ENCODE peak calls at places on chromosomes 16 and 17, in nine cellular contexts. One of them, this sample, is unnamed.
A peak's percentile ranks its signal among the peaks of the same experiment; 100 is the strongest.

GRCh38 chr17:79865351-79866210 is 26.3 kb upstream of the CBX4 start:
- DNase-seq in renal cortical epithelial cell: no peak
- DNase-seq in effector memory CD4-positive, alpha-beta T cell: no peak
- DNase-seq in NCI-H2171 treated with DMSO at 0.1 percent for 48 hours: no peak
- DNase-seq in NCI-H1105: no peak
- DNase-seq in T follicular helper cell: no peak
- DNase-seq in naive thymus-derived CD8-positive, alpha-beta T cell: no peak
- DNase-seq in ovary: no peak
- DNase-seq in nephron progenitor cell: no peak
- DNase-seq in this sample: no peak

GRCh38 chr16:57576429-57576870 is 34.0 kb downstream of the ADGRG5 start:
- DNase-seq in renal cortical epithelial cell: peak; percentile 51
- DNase-seq in effector memory CD4-positive, alpha-beta T cell: peak; percentile 52
- DNase-seq in NCI-H2171 treated with DMSO at 0.1 percent for 48 hours: peak; percentile 62
- DNase-seq in NCI-H1105: peak; percentile 30
- DNase-seq in T follicular helper cell: peak; percentile 62
- DNase-seq in naive thymus-derived CD8-positive, alpha-beta T cell: peak; percentile 74
- DNase-seq in ovary: peak; percentile 77
- DNase-seq in nephron progenitor cell: peak; percentile 86
- DNase-seq in this sample: peak; percentile 86

GRCh38 chr16:29148867-29149272 is 164.0 kb downstream of the LAT start:
- DNase-seq in renal cortical epithelial cell: no peak
- DNase-seq in effector memory CD4-positive, alpha-beta T cell: peak; percentile 77
- DNase-seq in NCI-H2171 treated with DMSO at 0.1 percent for 48 hours: no peak
- DNase-seq in NCI-H1105: no peak
- DNase-seq in T follicular helper cell: peak; percentile 73
- DNase-seq in naive thymus-derived CD8-positive, alpha-beta T cell: peak; percentile 75
- DNase-seq in ovary: no peak
- DNase-seq in nephron progenitor cell: no peak
- DNase-seq in this sample: no peak

GRCh38 chr16:53714080-53715050 is 10.4 kb downstream of the FTO start:
- DNase-seq in renal cortical epithelial cell: no peak
- DNase-seq in effector memory CD4-positive, alpha-beta T cell: no peak
- DNase-seq in NCI-H2171 treated with DMSO at 0.1 percent for 48 hours: peak; percentile 39
- DNase-seq in NCI-H1105: peak; percentile 73
- DNase-seq in T follicular helper cell: no peak
- DNase-seq in naive thymus-derived CD8-positive, alpha-beta T cell: no peak
- DNase-seq in ovary: no peak
- DNase-seq in nephron progenitor cell: no peak
- DNase-seq in this sample: no peak

GRCh38 chr17:68843522-68843921 is 111.7 kb downstream of the ABCA8 start:
- DNase-seq in renal cortical epithelial cell: no peak
- DNase-seq in effector memory CD4-positive, alpha-beta T cell: no peak
- DNase-seq in NCI-H2171 treated with DMSO at 0.1 percent for 48 hours: no peak
- DNase-seq in NCI-H1105: no peak
- DNase-seq in T follicular helper cell: no peak
- DNase-seq in naive thymus-derived CD8-positive, alpha-beta T cell: no peak
- DNase-seq in ovary: no peak
- DNase-seq in nephron progenitor cell: no peak
- DNase-seq in this sample: no peak

GRCh38 chr17:39666601-39667261 is 1.5 kb upstream of the PNMT start:
- DNase-seq in renal cortical epithelial cell: no peak
- DNase-seq in effector memory CD4-positive, alpha-beta T cell: no peak
- DNase-seq in NCI-H2171 treated with DMSO at 0.1 percent for 48 hours: no peak
- DNase-seq in NCI-H1105: no peak
- DNase-seq in T follicular helper cell: no peak
- DNase-seq in naive thymus-derived CD8-positive, alpha-beta T cell: no peak
- DNase-seq in ovary: no peak
- DNase-seq in nephron progenitor cell: no peak
- DNase-seq in this sample: no peak

GRCh38 chr16:74275031-74275636 is 21.5 kb upstream of the PSMD7 start:
- DNase-seq in renal cortical epithelial cell: peak; percentile 19
- DNase-seq in effector memory CD4-positive, alpha-beta T cell: no peak
- DNase-seq in NCI-H2171 treated with DMSO at 0.1 percent for 48 hours: peak; percentile 32
- DNase-seq in NCI-H1105: no peak
- DNase-seq in T follicular helper cell: no peak
- DNase-seq in naive thymus-derived CD8-positive, alpha-beta T cell: no peak
- DNase-seq in ovary: no peak
- DNase-seq in nephron progenitor cell: no peak
- DNase-seq in this sample: no peak

GRCh38 chr16:11367483-11367906 is 22.2 kb downstream of the RMI2 start:
- DNase-seq in renal cortical epithelial cell: no peak
- DNase-seq in effector memory CD4-positive, alpha-beta T cell: no peak
- DNase-seq in NCI-H2171 treated with DMSO at 0.1 percent for 48 hours: no peak
- DNase-seq in NCI-H1105: no peak
- DNase-seq in T follicular helper cell: no peak
- DNase-seq in naive thymus-derived CD8-positive, alpha-beta T cell: no peak
- DNase-seq in ovary: no peak
- DNase-seq in nephron progenitor cell: no peak
- DNase-seq in this sample: no peak

GRCh38 chr16:6804461-6804860 is 528.2 kb upstream of the RBFOX1 start:
- DNase-seq in renal cortical epithelial cell: no peak
- DNase-seq in effector memory CD4-positive, alpha-beta T cell: no peak
- DNase-seq in NCI-H2171 treated with DMSO at 0.1 percent for 48 hours: no peak
- DNase-seq in NCI-H1105: no peak
- DNase-seq in T follicular helper cell: no peak
- DNase-seq in naive thymus-derived CD8-positive, alpha-beta T cell: no peak
- DNase-seq in ovary: no peak
- DNase-seq in nephron progenitor cell: no peak
- DNase-seq in this sample: no peak

GRCh38 chr16:82846806-82847205 is 220.0 kb downstream of the CDH13 start:
- DNase-seq in renal cortical epithelial cell: no peak
- DNase-seq in effector memory CD4-positive, alpha-beta T cell: no peak
- DNase-seq in NCI-H2171 treated with DMSO at 0.1 percent for 48 hours: no peak
- DNase-seq in NCI-H1105: no peak
- DNase-seq in T follicular helper cell: no peak
- DNase-seq in naive thymus-derived CD8-positive, alpha-beta T cell: no peak
- DNase-seq in ovary: no peak
- DNase-seq in nephron progenitor cell: no peak
- DNase-seq in this sample: no peak

GRCh38 chr17:74603032-74603635 is 11.1 kb upstream of the CD300LD start:
- DNase-seq in renal cortical epithelial cell: no peak
- DNase-seq in effector memory CD4-positive, alpha-beta T cell: no peak
- DNase-seq in NCI-H2171 treated with DMSO at 0.1 percent for 48 hours: no peak
- DNase-seq in NCI-H1105: no peak
- DNase-seq in T follicular helper cell: no peak
- DNase-seq in naive thymus-derived CD8-positive, alpha-beta T cell: no peak
- DNase-seq in ovary: no peak
- DNase-seq in nephron progenitor cell: no peak
- DNase-seq in this sample: no peak

GRCh38 chr17:71084219-71084618 is 914.9 kb downstream of the KCNJ2 start:
- DNase-seq in renal cortical epithelial cell: peak; percentile 11
- DNase-seq in effector memory CD4-positive, alpha-beta T cell: no peak
- DNase-seq in NCI-H2171 treated with DMSO at 0.1 percent for 48 hours: peak; percentile 9
- DNase-seq in NCI-H1105: peak; percentile 11
- DNase-seq in T follicular helper cell: no peak
- DNase-seq in naive thymus-derived CD8-positive, alpha-beta T cell: no peak
- DNase-seq in ovary: no peak
- DNase-seq in nephron progenitor cell: peak; percentile 57
- DNase-seq in this sample: peak; percentile 63

GRCh38 chr17:61179316-61179715 is 220.3 kb upstream of the TBX2 start:
- DNase-seq in renal cortical epithelial cell: no peak
- DNase-seq in effector memory CD4-positive, alpha-beta T cell: no peak
- DNase-seq in NCI-H2171 treated with DMSO at 0.1 percent for 48 hours: no peak
- DNase-seq in NCI-H1105: no peak
- DNase-seq in T follicular helper cell: no peak
- DNase-seq in naive thymus-derived CD8-positive, alpha-beta T cell: no peak
- DNase-seq in ovary: no peak
- DNase-seq in nephron progenitor cell: no peak
- DNase-seq in this sample: no peak

GRCh38 chr17:78278139-78278741 is 46.8 kb downstream of the TMEM235 start:
- DNase-seq in renal cortical epithelial cell: no peak
- DNase-seq in effector memory CD4-positive, alpha-beta T cell: no peak
- DNase-seq in NCI-H2171 treated with DMSO at 0.1 percent for 48 hours: peak; percentile 89
- DNase-seq in NCI-H1105: no peak
- DNase-seq in T follicular helper cell: no peak
- DNase-seq in naive thymus-derived CD8-positive, alpha-beta T cell: no peak
- DNase-seq in ovary: no peak
- DNase-seq in nephron progenitor cell: no peak
- DNase-seq in this sample: peak; percentile 74

GRCh38 chr16:62190426-62190825 is 154.2 kb upstream of the CDH8 start:
- DNase-seq in renal cortical epithelial cell: peak; percentile 19
- DNase-seq in effector memory CD4-positive, alpha-beta T cell: no peak
- DNase-seq in NCI-H2171 treated with DMSO at 0.1 percent for 48 hours: peak; percentile 1
- DNase-seq in NCI-H1105: no peak
- DNase-seq in T follicular helper cell: no peak
- DNase-seq in naive thymus-derived CD8-positive, alpha-beta T cell: no peak
- DNase-seq in ovary: no peak
- DNase-seq in nephron progenitor cell: peak; percentile 12
- DNase-seq in this sample: no peak

GRCh38 chr17:77746901-77747620 is 211.4 kb upstream of the TNRC6C start:
- DNase-seq in renal cortical epithelial cell: no peak
- DNase-seq in effector memory CD4-positive, alpha-beta T cell: no peak
- DNase-seq in NCI-H2171 treated with DMSO at 0.1 percent for 48 hours: no peak
- DNase-seq in NCI-H1105: no peak
- DNase-seq in T follicular helper cell: no peak
- DNase-seq in naive thymus-derived CD8-positive, alpha-beta T cell: no peak
- DNase-seq in ovary: no peak
- DNase-seq in nephron progenitor cell: no peak
- DNase-seq in this sample: peak; percentile 87

GRCh38 chr16:25126820-25127232 is 15.3 kb downstream of the LCMT1 start:
- DNase-seq in renal cortical epithelial cell: peak; percentile 67
- DNase-seq in effector memory CD4-positive, alpha-beta T cell: no peak
- DNase-seq in NCI-H2171 treated with DMSO at 0.1 percent for 48 hours: no peak
- DNase-seq in NCI-H1105: no peak
- DNase-seq in T follicular helper cell: no peak
- DNase-seq in naive thymus-derived CD8-positive, alpha-beta T cell: no peak
- DNase-seq in ovary: no peak
- DNase-seq in nephron progenitor cell: no peak
- DNase-seq in this sample: no peak

GRCh38 chr17:3893720-3894116 is 865 bp upstream of the CAMKK1 start:
- DNase-seq in renal cortical epithelial cell: no peak
- DNase-seq in effector memory CD4-positive, alpha-beta T cell: no peak
- DNase-seq in NCI-H2171 treated with DMSO at 0.1 percent for 48 hours: no peak
- DNase-seq in NCI-H1105: no peak
- DNase-seq in T follicular helper cell: no peak
- DNase-seq in naive thymus-derived CD8-positive, alpha-beta T cell: no peak
- DNase-seq in ovary: no peak
- DNase-seq in nephron progenitor cell: no peak
- DNase-seq in this sample: no peak

GRCh38 chr17:74466111-74466784 is at the start of gene CD300A:
- DNase-seq in renal cortical epithelial cell: no peak
- DNase-seq in effector memory CD4-positive, alpha-beta T cell: no peak
- DNase-seq in NCI-H2171 treated with DMSO at 0.1 percent for 48 hours: no peak
- DNase-seq in NCI-H1105: no peak
- DNase-seq in T follicular helper cell: no peak
- DNase-seq in naive thymus-derived CD8-positive, alpha-beta T cell: peak; percentile 21
- DNase-seq in ovary: no peak
- DNase-seq in nephron progenitor cell: no peak
- DNase-seq in this sample: no peak

GRCh38 chr16:14475370-14476139 is 154.5 kb downstream of the PARN start:
- DNase-seq in renal cortical epithelial cell: no peak
- DNase-seq in effector memory CD4-positive, alpha-beta T cell: no peak
- DNase-seq in NCI-H2171 treated with DMSO at 0.1 percent for 48 hours: no peak
- DNase-seq in NCI-H1105: no peak
- DNase-seq in T follicular helper cell: no peak
- DNase-seq in naive thymus-derived CD8-positive, alpha-beta T cell: no peak
- DNase-seq in ovary: no peak
- DNase-seq in nephron progenitor cell: no peak
- DNase-seq in this sample: no peak